ENCODE peak calls at places on chromosomes 11 and 22, in five cellular contexts. K is breast epithelium, M is colonic mucosa, L is heart left ventricle, N is OCI-LY7. X is an unnamed sample.

GRCh38 chr11:63839508-63840355 is 822 bp downstream of the MARK2 start:
- DNase-seq in K (peak; percentile 65), M (peak; percentile 66), L (peak; percentile 33), N (peak; percentile 48), X (no peak)

GRCh38 chr11:69854719-69855118 is 35.5 kb upstream of the FGF3 start:
- DNase-seq in K (no peak), M (no peak), L (no peak), N (no peak), X (no peak)

GRCh38 chr11:26335903-26336302 is 4.0 kb downstream of the ANO3 start:
- DNase-seq in K (no peak), M (no peak), L (no peak), N (no peak), X (no peak)

GRCh38 chr11:82930734-82931133 is 29.2 kb downstream of the DDIAS start:
- DNase-seq in K (no peak), M (no peak), L (no peak), N (peak; percentile 7), X (no peak)

GRCh38 chr11:61980783-61981541 is 13.5 kb upstream of the FTH1 start:
- DNase-seq in K (peak; percentile 50), M (no peak), L (no peak), N (no peak), X (no peak)

GRCh38 chr11:24386551-24387404 is 110.1 kb upstream of the LUZP2 start:
- DNase-seq in K (no peak), M (no peak), L (no peak), N (no peak), X (peak; percentile 21)

GRCh38 chr22:24938741-24939341 is 7.7 kb downstream of the LHFPL7 start:
- DNase-seq in K (no peak), M (peak; percentile 48), L (no peak), N (peak; percentile 59), X (peak; percentile 70)

GRCh38 chr11:35419713-35420333 is 465 bp upstream of the SLC1A2 start:
- DNase-seq in K (no peak), M (no peak), L (no peak), N (no peak), X (no peak)

GRCh38 chr11:102453286-102453797 is 777 bp upstream of the TMEM123 start:
- DNase-seq in K (no peak), M (no peak), L (no peak), N (peak; percentile 39), X (peak; percentile 30)

GRCh38 chr11:20547411-20547810 is 52.0 kb upstream of the SLC6A5 start:
- DNase-seq in K (no peak), M (no peak), L (no peak), N (no peak), X (no peak)

GRCh38 chr11:68741536-68741935 is 9.8 kb downstream of the TESMIN start:
- DNase-seq in K (no peak), M (no peak), L (no peak), N (no peak), X (no peak)

GRCh38 chr11:128709402-128709801 is 15.5 kb downstream of the FLI1 start:
- DNase-seq in K (no peak), M (no peak), L (peak; percentile 71), N (no peak), X (no peak)

GRCh38 chr11:11973361-11973800 is 35.0 kb downstream of the DKK3 start:
- DNase-seq in K (no peak), M (no peak), L (peak; percentile 86), N (no peak), X (no peak)

GRCh38 chr11:46914363-46914762 is 4.0 kb downstream of the LRP4 start:
- DNase-seq in K (no peak), M (no peak), L (peak; percentile 46), N (no peak), X (no peak)

GRCh38 chr11:112042161-112042960 is 17.2 kb downstream of the DLAT start:
- DNase-seq in K (no peak), M (no peak), L (no peak), N (no peak), X (no peak)

GRCh38 chr22:28141614-28142013 is 222.6 kb upstream of the PITPNB start:
- DNase-seq in K (no peak), M (no peak), L (no peak), N (no peak), X (no peak)

GRCh38 chr11:128424271-128424709 is 163.1 kb downstream of the ETS1 start:
- DNase-seq in K (no peak), M (peak; percentile 45), L (peak; percentile 81), N (no peak), X (no peak)

GRCh38 chr11:9160166-9160565 is 68.8 kb upstream of the SCUBE2 start:
- DNase-seq in K (no peak), M (no peak), L (no peak), N (no peak), X (no peak)

GRCh38 chr11:62181097-62181496 is 8.9 kb upstream of the SCGB1D1 start:
- DNase-seq in K (no peak), M (no peak), L (no peak), N (no peak), X (no peak)

GRCh38 chr22:44752285-44753188 is at the start of gene ARHGAP8:
- DNase-seq in K (no peak), M (peak; percentile 74), L (no peak), N (no peak), X (no peak)

GRCh38 chr11:16902979-16903378 is 111.2 kb downstream of the PLEKHA7 start:
- DNase-seq in K (no peak), M (no peak), L (no peak), N (no peak), X (peak; percentile 49)

GRCh38 chr11:31254411-31254810 is 115.1 kb downstream of the DCDC1 start:
- DNase-seq in K (no peak), M (no peak), L (no peak), N (no peak), X (no peak)

GRCh38 chr11:35214792-35215193 is 75.8 kb downstream of the CD44 start:
- DNase-seq in K (no peak), M (no peak), L (no peak), N (no peak), X (no peak)

GRCh38 chr11:65879622-65880021 is at the start of gene CTSW:
- DNase-seq in K (no peak), M (no peak), L (no peak), N (no peak), X (no peak)

GRCh38 chr11:10770626-10771254 is 19.7 kb downstream of the CTR9 start:
- DNase-seq in K (no peak), M (peak; percentile 49), L (peak; percentile 52), N (peak; percentile 58), X (peak; percentile 44)

GRCh38 chr11:116577273-116577672 is 195.5 kb downstream of the BUD13 start:
- DNase-seq in K (no peak), M (no peak), L (peak; percentile 18), N (no peak), X (no peak)

GRCh38 chr11:64637346-64638016 is 46.5 kb downstream of the SLC22A12 start:
- DNase-seq in K (no peak), M (no peak), L (no peak), N (no peak), X (no peak)

GRCh38 chr11:6319879-6320410 is 356 bp downstream of the CAVIN3 start:
- DNase-seq in K (peak; percentile 78), M (peak; percentile 90), L (peak; percentile 96), N (no peak), X (no peak)

GRCh38 chr11:14583252-14584105 is 60.1 kb upstream of the PDE3B start:
- DNase-seq in K (no peak), M (peak; percentile 60), L (peak; percentile 12), N (no peak), X (no peak)

GRCh38 chr11:86741489-86742435 is 58.6 kb upstream of the PRSS23 start:
- DNase-seq in K (no peak), M (no peak), L (no peak), N (no peak), X (no peak)

GRCh38 chr22:49951001-49951677 is 9.4 kb upstream of the PIM3 start:
- DNase-seq in K (peak; percentile 97), M (peak; percentile 94), L (no peak), N (no peak), X (no peak)
- H3K4me1 ChIP-seq in K (peaks cover 64% of the 10 kb centered on the region), M (peaks cover 24% of the 10 kb centered on the region), L (peaks cover 22% of the 10 kb centered on the region), N (peaks cover 10% of the 10 kb centered on the region), X (no peaks in the 10 kb centered on the region)

DNA sequence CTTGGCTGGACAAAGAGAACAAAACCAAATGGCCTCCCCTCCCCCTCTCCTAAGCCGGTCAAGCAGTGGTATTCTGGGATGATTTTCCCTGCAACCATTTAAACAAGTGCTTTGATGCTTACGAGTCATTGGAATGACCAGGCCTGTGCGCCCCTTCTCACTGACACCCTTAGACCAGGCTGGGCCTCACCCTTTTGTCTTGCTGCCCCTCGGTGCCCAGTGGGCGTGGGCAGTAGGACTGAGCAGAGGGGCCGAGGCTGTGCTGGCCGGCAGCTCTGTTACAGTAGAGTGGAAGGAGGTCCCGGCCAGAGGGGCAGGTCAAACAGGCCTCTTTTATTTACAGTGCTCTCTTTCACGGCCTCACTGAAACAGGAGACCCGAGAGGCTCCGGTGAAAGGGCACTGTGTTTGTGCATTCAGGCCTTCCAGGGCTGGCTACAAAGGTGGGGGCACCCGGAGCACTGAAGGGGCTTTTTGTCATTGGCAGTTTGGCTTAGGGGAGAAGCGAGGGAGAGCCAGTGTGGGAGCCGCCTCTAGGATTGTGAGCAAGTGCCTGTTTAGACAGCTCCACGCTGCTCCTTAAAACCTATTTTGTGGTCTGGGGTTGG is 32.4 kb downstream of the ZBTB16 start:
- DNase-seq in K (no peak), M (no peak), L (no peak), N (no peak), X (no peak)
- H3K4me1 ChIP-seq in K (peaks cover 13% of the 10 kb centered on the region), M (no peaks in the 10 kb centered on the region), L (peaks cover 71% of the 10 kb centered on the region), N (no peaks in the 10 kb centered on the region), X (no peaks in the 10 kb centered on the region)

GRCh38 chr22:42929838-42930155 is 72.7 kb upstream of the ARFGAP3 start:
- DNase-seq in K (no peak), M (no peak), L (no peak), N (no peak), X (no peak)
- H3K4me1 ChIP-seq in K (peaks cover 40% of the 10 kb centered on the region), M (peaks cover 8% of the 10 kb centered on the region), L (peaks cover 78% of the 10 kb centered on the region), N (peaks cover 40% of the 10 kb centered on the region), X (no peaks in the 10 kb centered on the region)

GRCh38 chr22:49658902-49659280 is 168.8 kb downstream of the BRD1 start:
- DNase-seq in K (no peak), M (no peak), L (no peak), N (no peak), X (no peak)
- H3K4me1 ChIP-seq in K (no peaks in the 10 kb centered on the region), M (no peaks in the 10 kb centered on the region), L (peaks cover 11% of the 10 kb centered on the region), N (peaks cover 25% of the 10 kb centered on the region), X (peaks cover 7% of the 10 kb centered on the region)